ENCODE peak calls at places on chromosomes 4 and X, in five cellular contexts. O is RWPE2, H is fibroblast of lung, N is uterus, W is IMR-90. Q is an unnamed sample. For H3K27me3, the result is how much of the 10 kb centered on the place peaks cover.

GRCh38 chr4:41796545-41797210 is 48.2 kb upstream of the PHOX2B start:
- DNase-seq in W (no peak), H (no peak), O (no peak), N (no peak), Q (no peak)

GRCh38 chr4:825969-826330 is at the start of gene CPLX1:
- DNase-seq in O (peak), H (no peak), W (no peak), N (no peak), Q (peak)

GRCh38 chrX:12548746-12549145 is 242.5 kb upstream of the PRPS2 start:
- DNase-seq in N (no peak), O (no peak), W (peak), H (peak), Q (no peak)

GRCh38 chr4:158810487-158811215 is 41.8 kb downstream of the FNIP2 start:
- DNase-seq in H (peak), W (peak), O (peak), N (peak), Q (no peak)

GRCh38 chrX:56793112-56793430 is 64.0 kb downstream of the NBDY start:
- DNase-seq in N (no peak), W (no peak), O (no peak), H (no peak), Q (no peak)

GRCh38 chr4:115537387-115537786 is 424.0 kb upstream of the NDST4 start:
- DNase-seq in H (peak), N (no peak), W (no peak), O (no peak), Q (no peak)

GRCh38 chr4:69823481-69824186 is 36.3 kb downstream of the SULT1E1 start:
- DNase-seq in W (peak), N (no peak), O (no peak), H (peak), Q (peak)

GRCh38 chr4:56388311-56388710 is 1.0 kb upstream of the AASDH start:
- DNase-seq in N (no peak), H (no peak), W (no peak), O (no peak), Q (no peak)

GRCh38 chrX:110418220-110418856 is 59.7 kb downstream of the RTL9 start:
- DNase-seq in W (peak), O (no peak), N (peak), H (peak), Q (no peak)

GRCh38 chr4:38111717-38112116 is 151.5 kb downstream of the PTTG2 start:
- DNase-seq in O (no peak), W (no peak), N (no peak), H (no peak), Q (no peak)

GRCh38 chr4:185470503-185471195 is 884 bp downstream of the CCDC110 start:
- DNase-seq in H (peak), W (peak), O (no peak), N (peak), Q (peak)

GRCh38 chr4:154208424-154208823 is 283.2 kb downstream of the DCHS2 start:
- DNase-seq in W (no peak), O (peak), H (no peak), N (no peak), Q (no peak)

DNA sequence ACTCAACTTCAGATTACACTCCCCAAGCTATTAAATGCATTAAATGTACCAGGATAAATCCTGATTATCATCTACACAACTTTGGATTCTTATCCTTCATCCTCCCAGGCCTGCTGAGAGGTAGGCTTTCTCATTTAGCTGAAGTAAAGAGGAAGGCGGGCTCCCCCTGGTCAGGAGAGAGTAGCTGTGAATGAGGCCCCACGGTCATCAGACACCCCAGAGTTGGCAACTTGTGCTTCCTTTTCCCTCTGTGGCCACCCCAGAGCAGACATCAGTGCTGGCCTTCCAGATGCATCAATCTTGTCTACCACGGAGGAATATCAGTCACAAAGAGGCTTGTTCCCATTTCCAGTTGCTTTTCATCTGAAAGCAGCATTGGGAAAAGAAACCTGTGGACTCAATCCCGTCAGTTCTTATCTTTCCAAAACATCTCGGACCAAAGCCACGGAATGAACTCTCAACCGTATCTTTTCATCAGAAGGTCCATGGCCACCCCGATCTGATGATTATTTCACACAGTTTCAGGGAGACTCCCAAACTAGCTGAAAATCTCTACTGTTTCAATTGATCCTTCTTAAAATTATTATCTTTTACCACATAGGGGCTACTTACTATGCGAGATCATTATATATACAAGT is 79.2 kb downstream of the FBXO8 start:
- DNase-seq in H (no peak), O (no peak), W (no peak), N (no peak), Q (no peak)
- H3K27me3 ChIP-seq in H (under half), O (under half), W (under half), N (half or more), Q (under half)

GRCh38 chr4:75702919-75703411 is 21.4 kb upstream of the USO1 start:
- DNase-seq in H (no peak), W (no peak), O (no peak), N (no peak), Q (no peak)

GRCh38 chr4:75705198-75705712 is 19.1 kb upstream of the USO1 start:
- DNase-seq in H (no peak), O (no peak), W (no peak), N (no peak), Q (no peak)

GRCh38 chr4:75710246-75710645 is 14.1 kb upstream of the USO1 start:
- DNase-seq in O (no peak), W (no peak), H (no peak), N (no peak), Q (no peak)

DNA sequence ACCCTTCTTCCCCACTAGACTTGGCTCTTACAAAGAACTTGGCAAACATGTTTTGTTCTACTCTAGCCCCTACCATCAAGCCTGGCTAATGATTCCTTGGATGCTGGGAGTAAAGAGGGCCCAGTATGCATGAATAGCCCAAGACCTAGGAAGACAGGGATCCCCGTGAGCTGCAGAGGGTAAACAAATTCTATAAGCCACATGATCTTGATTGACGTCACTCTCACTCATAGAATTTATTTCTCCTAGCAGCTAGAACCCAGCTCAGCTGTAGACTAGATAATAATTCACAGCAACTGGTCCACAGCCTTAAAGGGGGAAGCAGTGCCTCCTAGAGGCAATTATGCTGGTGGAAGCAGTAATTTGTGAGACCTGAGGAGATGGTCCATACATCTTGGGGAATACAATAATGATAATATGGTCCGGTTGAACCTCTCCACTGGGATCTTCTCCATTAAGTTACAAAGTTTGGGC is 16.1 kb upstream of the USO1 start:
- DNase-seq in N (no peak), H (no peak), W (no peak), O (no peak), Q (peak)
- TF ChIP-seq CTCF in N (no peak), H (peak), W (peak), O (no peak), Q (peak)

GRCh38 chr4:190020790-190021717 is 6.0 kb downstream of the FRG2 start:
- DNase-seq in H (peak), W (peak), N (no peak), O (no peak), Q (no peak)
- H3K27me3 ChIP-seq in H (under half), W (under half), N (under half), O (half or more), Q (under half)

GRCh38 chrX:150648296-150648940 is 44.8 kb upstream of the MTMR1 start:
- DNase-seq in O (no peak), W (no peak), N (no peak), H (no peak), Q (no peak)

GRCh38 chrX:150643958-150644357 is 49.2 kb upstream of the MTMR1 start:
- DNase-seq in W (no peak), O (no peak), N (no peak), H (no peak), Q (no peak)

GRCh38 chrX:150642421-150642820 is 50.8 kb upstream of the MTMR1 start:
- DNase-seq in W (no peak), H (no peak), O (no peak), N (no peak), Q (no peak)

GRCh38 chrX:150647331-150647730 is 45.9 kb upstream of the MTMR1 start:
- DNase-seq in N (no peak), O (no peak), H (no peak), W (no peak), Q (no peak)

DNA sequence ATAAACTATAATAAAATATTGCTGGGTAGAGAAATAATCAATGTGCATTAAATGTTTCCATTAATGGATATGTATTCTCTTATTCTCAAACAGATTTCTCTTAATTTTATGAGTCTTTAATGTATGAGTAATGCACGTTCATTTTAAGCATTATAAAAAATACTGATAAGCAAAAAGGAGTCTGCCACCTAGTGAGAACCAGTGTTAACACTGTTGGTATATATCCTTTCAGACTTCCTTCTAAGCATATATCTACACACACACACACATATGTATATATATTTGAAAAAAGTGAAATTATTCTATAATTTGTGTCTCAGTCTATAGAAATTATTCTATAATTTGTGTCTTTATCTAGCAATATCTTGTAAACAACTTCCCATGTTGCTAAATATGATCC is 49.9 kb upstream of the MTMR1 start:
- DNase-seq in O (no peak), N (no peak), H (peak), W (peak), Q (no peak)
- TF ChIP-seq CTCF in O (peak), N (no peak), H (no peak), W (peak), Q (no peak)

DNA sequence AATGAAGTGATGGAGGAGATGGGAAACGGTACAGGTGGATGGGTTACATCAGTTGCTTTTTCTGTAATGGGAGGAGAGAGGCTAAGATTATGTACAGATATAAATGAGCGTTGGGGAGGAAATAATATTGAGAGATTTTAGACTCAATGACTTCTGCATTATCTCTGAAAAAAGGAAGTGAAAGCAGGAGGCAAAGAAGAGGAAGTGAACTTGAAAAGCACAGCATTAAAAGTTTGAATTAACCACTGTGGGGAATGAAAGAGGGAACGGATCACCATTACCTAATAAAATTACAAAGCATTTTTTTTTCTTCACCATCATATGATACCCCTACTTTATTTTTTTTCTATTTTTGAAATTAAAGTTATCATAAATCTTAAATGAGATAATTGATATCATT is 1025.5 kb downstream of the RPA4 start:
- DNase-seq in W (no peak), H (no peak), N (no peak), O (no peak), Q (no peak)
- H3K27me3 ChIP-seq in W (under half), H (under half), N (under half), O (under half), Q (under half)

GRCh38 chrX:119758682-119759332 is 419 bp downstream of the SOWAHD start:
- DNase-seq in O (no peak), W (no peak), N (no peak), H (no peak), Q (peak)
- TF ChIP-seq CTCF in O (no peak), W (no peak), N (no peak), H (no peak), Q (no peak)

GRCh38 chr4:65669008-65669971 is 999 bp downstream of the EPHA5 start:
- DNase-seq in W (no peak), N (peak), H (peak), O (no peak), Q (no peak)

GRCh38 chr4:65669981-65670330 is 333 bp downstream of the EPHA5 start:
- DNase-seq in H (no peak), O (no peak), W (no peak), N (no peak), Q (no peak)

GRCh38 chr4:65670331-65671031 is at the start of gene EPHA5:
- DNase-seq in W (peak), O (peak), H (peak), N (peak), Q (no peak)

GRCh38 chr4:65665951-65666523 is 4.3 kb downstream of the EPHA5 start:
- DNase-seq in H (no peak), O (no peak), W (no peak), N (no peak), Q (no peak)

DNA sequence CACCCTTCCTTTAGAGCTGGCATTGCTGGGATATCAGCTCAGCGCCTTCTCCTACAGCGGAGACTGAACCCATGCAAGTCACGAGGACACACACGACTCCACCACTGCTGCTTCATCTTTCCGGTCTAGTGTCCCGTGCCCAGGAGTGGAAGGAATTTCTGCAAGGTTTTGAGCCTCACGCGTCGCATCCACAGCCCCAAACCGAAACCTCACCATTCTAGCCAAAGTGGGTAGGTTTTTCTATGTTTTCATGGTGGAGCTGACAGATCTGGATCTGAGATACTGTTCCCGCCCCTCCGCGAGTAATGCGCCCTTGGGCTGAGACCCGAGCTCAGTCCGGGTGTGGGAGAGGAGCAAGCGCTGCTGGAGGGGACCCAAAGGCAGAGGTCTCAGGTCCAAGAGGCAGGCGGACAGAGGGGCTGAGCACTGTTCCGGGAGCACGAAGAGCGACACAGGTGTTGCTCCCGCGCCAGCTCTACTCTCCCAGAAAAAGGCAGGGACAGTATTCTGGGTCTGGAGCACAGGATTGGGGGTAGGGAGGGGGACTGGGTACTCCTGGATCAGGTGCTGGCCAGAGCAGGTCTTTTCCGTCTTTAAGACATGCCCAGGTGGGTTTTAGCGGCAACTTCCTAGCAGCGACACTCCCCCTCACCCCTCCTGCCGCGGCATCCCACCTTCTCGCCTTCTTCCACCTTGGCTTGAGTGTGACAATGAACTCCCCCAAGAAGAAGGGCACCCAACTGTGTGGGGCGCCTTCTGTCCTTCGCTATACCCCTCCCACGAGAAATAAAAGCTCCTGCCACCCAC is 1.9 kb downstream of the EPHA5 start:
- DNase-seq in W (no peak), N (peak), O (no peak), H (no peak), Q (no peak)
- H3K27me3 ChIP-seq in W (under half), N (under half), O (half or more), H (under half), Q (under half)

GRCh38 chr4:144710526-144710912 is 64.6 kb downstream of the HHIP start:
- DNase-seq in N (no peak), W (no peak), H (no peak), O (no peak), Q (no peak)
- TF ChIP-seq CTCF in N (no peak), W (no peak), H (no peak), O (no peak), Q (no peak)

GRCh38 chrX:106731590-106731989 is 5.1 kb downstream of the RNF128 start:
- DNase-seq in O (no peak), W (no peak), N (no peak), H (no peak), Q (no peak)

GRCh38 chrX:106740193-106740780 is 13.8 kb downstream of the RNF128 start:
- DNase-seq in N (no peak), H (no peak), O (no peak), W (no peak), Q (no peak)

GRCh38 chrX:106730385-106730784 is 3.9 kb downstream of the RNF128 start:
- DNase-seq in O (no peak), W (peak), N (no peak), H (peak), Q (no peak)

DNA sequence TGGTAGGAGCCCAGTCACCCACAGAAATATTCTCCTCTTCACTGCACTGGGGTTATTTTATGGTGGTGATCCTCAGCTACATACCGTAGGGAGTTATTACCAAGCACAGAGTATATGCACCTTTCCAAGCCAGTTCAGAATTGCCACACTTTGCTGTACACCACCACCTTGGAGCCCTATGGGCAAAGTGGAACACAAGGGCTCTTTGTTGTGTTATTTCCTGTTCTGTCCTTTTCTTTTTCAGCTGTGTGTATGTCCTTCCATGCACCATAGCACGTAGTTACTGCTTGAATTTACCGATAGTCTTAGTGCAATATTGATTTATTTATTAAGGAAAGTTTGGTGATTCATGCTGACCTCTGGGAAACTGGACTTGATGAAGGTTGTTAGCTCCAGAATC is 8.3 kb downstream of the RNF128 start:
- DNase-seq in O (no peak), H (no peak), W (no peak), N (no peak), Q (no peak)
- H3K27me3 ChIP-seq in O (under half), H (under half), W (under half), N (under half), Q (under half)